ENCODE peak calls at places on chromosomes 11 and 22, in eight cellular contexts. D, O, U, C, T, W, A and Z are unnamed samples. For H3K4me1, the result is how much of the 10 kb centered on the place peaks cover.

GRCh38 chr11:43557553-43558031 is 122.9 kb upstream of the HSD17B12 start:
- DNase-seq in A (no peak), T (no peak), O (no peak), D (no peak), U (no peak), C (no peak), W (no peak), Z (peak)

GRCh38 chr22:20205964-20206708 is 55.3 kb upstream of the CCDC188 start:
- DNase-seq in T (peak), D (peak), A (peak), O (peak), U (no peak), W (peak), C (no peak), Z (peak)

GRCh38 chr11:116868066-116868465 is 30.6 kb upstream of the APOA1 start:
- DNase-seq in D (no peak), U (no peak), W (no peak), O (no peak), T (no peak), C (no peak), A (no peak), Z (no peak)

GRCh38 chr11:35214792-35215193 is 75.8 kb downstream of the CD44 start:
- DNase-seq in T (no peak), U (no peak), W (no peak), O (peak), A (no peak), D (no peak), C (no peak), Z (peak)

GRCh38 chr11:66595245-66595904 is 2.4 kb downstream of the CCS start:
- DNase-seq in A (no peak), W (no peak), D (no peak), C (no peak), O (no peak), T (no peak), U (no peak), Z (no peak)

GRCh38 chr22:25402501-25403283 is 161.8 kb upstream of the GRK3 start:
- DNase-seq in C (no peak), D (no peak), A (peak), U (no peak), W (no peak), T (peak), O (no peak), Z (no peak)

GRCh38 chr11:2722955-2723354 is 23.2 kb upstream of the KCNQ1OT1 start:
- DNase-seq in A (no peak), O (no peak), T (no peak), D (no peak), C (no peak), U (peak), W (no peak), Z (no peak)

GRCh38 chr11:118343248-118343647 is 743 bp upstream of the CD3D start:
- DNase-seq in U (no peak), W (no peak), D (no peak), O (no peak), C (no peak), T (no peak), A (no peak), Z (no peak)

GRCh38 chr22:44347098-44347497 is 34.3 kb upstream of the SHISAL1 start:
- DNase-seq in T (no peak), C (no peak), O (no peak), A (no peak), U (no peak), D (no peak), W (no peak), Z (no peak)

GRCh38 chr11:108142304-108142703 is 20.9 kb downstream of the ACAT1 start:
- DNase-seq in U (no peak), A (no peak), O (no peak), D (no peak), C (no peak), T (no peak), W (no peak), Z (no peak)

GRCh38 chr11:3087821-3088800 is 30.9 kb upstream of the CARS1 start:
- DNase-seq in T (no peak), C (peak), O (no peak), D (no peak), U (peak), W (no peak), A (no peak), Z (no peak)

GRCh38 chr22:49018601-49019000 is 809.1 kb downstream of the BRD1 start:
- DNase-seq in D (peak), A (no peak), C (no peak), T (no peak), U (peak), O (no peak), W (peak), Z (no peak)

GRCh38 chr22:50523806-50524663 is 1.4 kb downstream of the SCO2 start:
- DNase-seq in T (no peak), D (no peak), W (no peak), U (peak), C (peak), A (no peak), O (no peak), Z (no peak)

GRCh38 chr11:110470716-110471115 is 41.0 kb downstream of the FDX1 start:
- DNase-seq in D (no peak), O (no peak), A (no peak), W (no peak), C (no peak), T (no peak), U (no peak), Z (no peak)

GRCh38 chr11:116840746-116841296 is 3.4 kb upstream of the APOA1 start:
- DNase-seq in W (no peak), D (peak), O (no peak), C (no peak), T (no peak), A (peak), U (no peak), Z (no peak)

GRCh38 chr11:89052220-89052619 is 13.6 kb downstream of the GRM5 start:
- DNase-seq in U (no peak), D (no peak), W (no peak), C (no peak), A (no peak), T (no peak), O (no peak), Z (no peak)

GRCh38 chr11:59769828-59770227 is 14.7 kb downstream of the STX3 start:
- DNase-seq in U (no peak), T (no peak), C (no peak), D (no peak), O (no peak), A (no peak), W (no peak), Z (no peak)

GRCh38 chr11:3669742-3670183 is 1.4 kb downstream of the CHRNA10 start:
- DNase-seq in T (no peak), U (no peak), D (no peak), C (no peak), A (no peak), W (no peak), O (no peak), Z (no peak)

GRCh38 chr22:35622132-35622913 is 5.2 kb upstream of the MB start:
- DNase-seq in C (peak), W (peak), O (no peak), A (no peak), U (no peak), D (no peak), T (peak), Z (peak)

GRCh38 chr22:22935056-22935545 is 47.5 kb downstream of the IGLL5 start:
- DNase-seq in W (no peak), A (no peak), T (no peak), D (no peak), O (no peak), U (no peak), C (no peak), Z (no peak)

GRCh38 chr11:23995891-23996290 is 501.0 kb upstream of the LUZP2 start:
- DNase-seq in O (peak), A (no peak), W (no peak), U (no peak), T (no peak), D (no peak), C (no peak), Z (no peak)

GRCh38 chr11:61967924-61968757 is 707 bp upstream of the FTH1 start:
- DNase-seq in W (peak), T (no peak), C (peak), O (peak), A (peak), D (peak), U (peak), Z (peak)

GRCh38 chr22:42473484-42474193 is 41.4 kb upstream of the NFAM1 start:
- DNase-seq in A (peak), D (no peak), W (no peak), T (peak), C (peak), U (no peak), O (peak), Z (peak)

GRCh38 chr11:92932023-92932422 is 37.4 kb upstream of the MTNR1B start:
- DNase-seq in A (no peak), C (no peak), W (no peak), D (no peak), T (no peak), U (no peak), O (no peak), Z (no peak)

GRCh38 chr22:49727191-49727880 is 100.3 kb downstream of the BRD1 start:
- DNase-seq in D (no peak), U (no peak), W (no peak), O (no peak), A (no peak), C (peak), T (no peak), Z (no peak)

GRCh38 chr11:26993965-26994446 is at the start of gene FIBIN:
- DNase-seq in T (no peak), W (no peak), A (no peak), D (peak), U (peak), O (no peak), C (no peak), Z (peak)

GRCh38 chr11:129018991-129019390 is 76.3 kb upstream of the TP53AIP1 start:
- DNase-seq in T (no peak), C (no peak), U (no peak), D (no peak), O (no peak), A (no peak), W (no peak), Z (peak)
- TF ChIP-seq POLR2AphosphoS5 in T (no peak), C (no peak), U (no peak), D (no peak), O (no peak), A (no peak), W (no peak), Z (no peak)

GRCh38 chr11:71336996-71337772 is 84.8 kb upstream of the SHANK2 start:
- DNase-seq in A (no peak), W (no peak), C (no peak), T (no peak), O (no peak), U (no peak), D (peak), Z (no peak)

GRCh38 chr11:71341173-71341572 is 88.8 kb upstream of the SHANK2 start:
- DNase-seq in W (no peak), D (peak), U (no peak), T (no peak), A (no peak), C (no peak), O (no peak), Z (no peak)

GRCh38 chr11:71340076-71340606 is 87.8 kb upstream of the SHANK2 start:
- DNase-seq in A (no peak), O (no peak), U (no peak), C (no peak), T (no peak), D (peak), W (no peak), Z (no peak)

GRCh38 chr11:71338806-71339177 is 86.4 kb upstream of the SHANK2 start:
- DNase-seq in T (no peak), D (peak), C (no peak), U (no peak), O (no peak), W (no peak), A (no peak), Z (no peak)

DNA sequence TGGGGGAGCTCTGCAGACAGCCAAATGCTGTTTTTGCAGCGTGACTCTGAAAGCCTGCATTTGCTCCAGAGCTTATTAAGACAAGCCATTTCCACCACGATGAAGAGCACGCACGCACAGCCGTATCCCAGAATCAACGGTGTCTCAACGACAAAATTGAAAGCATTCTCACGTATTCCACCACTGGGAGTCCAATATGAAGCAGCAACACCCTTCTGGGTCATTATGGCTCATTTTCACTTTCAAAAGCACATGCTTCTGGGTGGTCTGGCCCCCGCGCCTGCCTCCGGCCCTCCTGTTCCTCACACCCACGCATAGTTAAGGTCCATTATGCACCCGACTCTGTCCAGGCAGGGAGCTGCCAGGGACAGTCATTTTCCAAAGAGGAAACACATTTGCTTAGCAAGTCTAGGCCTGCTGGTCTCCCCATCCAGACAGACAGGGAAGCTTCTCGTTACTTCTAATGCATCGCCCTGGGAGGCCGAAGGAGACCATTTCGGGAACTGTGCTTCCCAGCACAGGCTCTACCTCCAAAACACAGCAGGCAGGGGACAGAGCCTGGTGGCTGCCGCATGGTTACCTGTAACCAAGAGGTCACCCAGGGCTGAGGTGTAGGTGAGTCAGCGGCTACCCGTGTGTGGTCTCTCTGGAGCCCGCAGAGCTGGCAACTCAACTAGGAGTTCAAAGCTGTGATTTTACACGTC is 87.0 kb upstream of the SHANK2 start:
- DNase-seq in W (peak), U (no peak), C (no peak), A (no peak), T (peak), O (no peak), D (peak), Z (no peak)
- H3K4me1 ChIP-seq in W (under half), U (under half), C (under half), A (under half), T (under half), O (under half), D (under half), Z (under half)

DNA sequence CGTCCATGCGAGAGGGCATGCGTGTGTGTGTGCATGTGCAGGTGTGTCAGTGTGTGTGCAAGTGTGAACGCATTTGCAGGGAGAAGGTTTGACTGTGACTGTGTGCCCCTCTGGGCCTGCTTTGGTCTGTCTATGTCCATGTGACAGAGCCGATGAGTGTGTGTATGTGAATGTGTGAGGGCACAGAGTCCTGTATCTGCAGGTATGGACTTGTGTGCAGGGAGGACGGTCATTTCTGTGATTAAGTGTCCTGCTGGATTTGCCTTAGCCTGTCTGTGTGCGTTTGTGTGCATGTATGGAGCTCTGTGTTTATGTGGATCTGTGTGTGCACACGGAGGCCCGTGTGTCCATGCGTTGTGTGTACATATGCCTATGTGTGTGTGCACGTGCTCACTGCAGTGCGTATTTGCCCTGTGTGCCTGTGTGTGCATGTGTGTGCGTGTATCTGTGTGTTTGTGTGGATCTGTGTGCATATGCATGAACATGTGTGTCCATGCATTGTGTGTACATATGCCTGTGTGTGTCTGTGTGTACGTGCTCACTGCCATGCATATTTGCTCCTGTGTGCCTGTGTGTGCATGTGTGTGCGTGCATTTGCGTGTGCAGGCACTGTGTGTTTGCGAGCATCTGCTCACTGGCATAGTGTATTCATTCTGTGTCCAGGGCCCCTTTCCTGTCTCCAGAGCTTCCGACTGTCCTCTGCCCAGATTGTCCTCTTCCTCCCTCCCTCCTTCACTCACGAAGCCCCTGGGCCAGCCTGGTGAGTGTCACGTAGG is 5.6 kb downstream of the EMID1 start:
- DNase-seq in T (no peak), C (peak), A (no peak), U (no peak), W (no peak), O (no peak), D (no peak), Z (no peak)
- TF ChIP-seq POLR2AphosphoS5 in T (no peak), C (no peak), A (no peak), U (no peak), W (no peak), O (no peak), D (no peak), Z (no peak)

GRCh38 chr22:40240671-40241070 is 62.9 kb downstream of the TNRC6B start:
- DNase-seq in U (no peak), A (no peak), T (no peak), W (no peak), C (no peak), O (no peak), D (no peak), Z (no peak)
- H3K4me1 ChIP-seq in U (half or more), A (under half), T (under half), W (under half), C (under half), O (under half), D (half or more), Z (under half)

GRCh38 chr11:97739892-97740782 is 1280.6 kb upstream of the CNTN5 start:
- DNase-seq in T (no peak), D (no peak), W (no peak), O (peak), C (peak), A (peak), U (no peak), Z (no peak)
- TF ChIP-seq POLR2AphosphoS5 in T (no peak), D (no peak), W (no peak), O (peak), C (no peak), A (no peak), U (no peak), Z (no peak)